ENCODE peak calls at places on chromosomes 2 and 18, in nine cellular contexts. N is adrenal gland, H is transverse colon, A is stomach, C is endothelial cell of umbilical vein, T is H1, P is HepG2, V is body of pancreas, Z is tibial nerve. D is an unnamed sample.

GRCh38 chr2:222127660-222128059 is 171.1 kb downstream of the PAX3 start:
- DNase-seq in H (no peak), V (no peak), P (no peak), Z (no peak), T (no peak), C (no peak), N (no peak), A (no peak), D (no peak)

GRCh38 chr2:131519466-131519865 is 8.2 kb upstream of the CCDC74A start:
- DNase-seq in Z (no peak), C (no peak), P (no peak), A (no peak), V (no peak), N (no peak), T (no peak), H (no peak), D (no peak)

GRCh38 chr2:190835303-190835930 is 45.2 kb upstream of the GLS start:
- DNase-seq in Z (peak; percentile 36), N (peak; percentile 81), A (no peak), C (peak; percentile 75), V (peak; percentile 25), H (no peak), T (no peak), P (no peak), D (peak; percentile 64)

GRCh38 chr18:8516391-8517250 is 92.6 kb upstream of the RAB12 start:
- DNase-seq in N (no peak), P (no peak), Z (no peak), C (no peak), V (no peak), T (no peak), H (no peak), A (no peak), D (no peak)

GRCh38 chr2:29014811-29015414 is 33.8 kb downstream of the TOGARAM2 start:
- DNase-seq in N (no peak), Z (peak; percentile 15), H (peak; percentile 59), T (no peak), V (no peak), A (peak; percentile 42), P (no peak), C (no peak), D (no peak)

GRCh38 chr2:240229603-240230423 is 89.4 kb upstream of the OTOS start:
- DNase-seq in T (no peak), A (peak; percentile 21), Z (no peak), H (no peak), C (no peak), P (no peak), N (peak; percentile 7), V (no peak), D (no peak)

GRCh38 chr2:135149251-135149650 is 97.2 kb downstream of the RAB3GAP1 start:
- DNase-seq in N (peak; percentile 46), T (no peak), A (no peak), Z (no peak), P (peak; percentile 15), V (peak; percentile 52), C (peak; percentile 10), H (no peak), D (no peak)

GRCh38 chr2:208595386-208596275 is 189.0 kb downstream of the PTH2R start:
- DNase-seq in V (no peak), A (no peak), H (peak; percentile 21), N (no peak), Z (no peak), P (no peak), T (no peak), C (no peak), D (no peak)

GRCh38 chr2:204791230-204791629 is 246.0 kb downstream of the PARD3B start:
- DNase-seq in H (no peak), C (no peak), T (no peak), Z (no peak), V (no peak), A (no peak), P (no peak), N (no peak), D (no peak)

GRCh38 chr2:6914829-6915228 is 2.4 kb upstream of the RNF144A start:
- DNase-seq in C (peak; percentile 60), T (no peak), Z (no peak), H (no peak), A (no peak), N (peak; percentile 46), P (no peak), V (peak; percentile 66), D (no peak)

GRCh38 chr2:15155959-15156574 is 405.1 kb downstream of the NBAS start:
- DNase-seq in N (no peak), V (no peak), A (no peak), C (no peak), Z (no peak), T (no peak), P (peak; percentile 71), H (no peak), D (no peak)

GRCh38 chr2:12769492-12770105 is 52.9 kb downstream of the TRIB2 start:
- DNase-seq in N (peak; percentile 38), Z (peak; percentile 32), C (no peak), P (no peak), A (no peak), V (no peak), H (no peak), T (no peak), D (no peak)

GRCh38 chr18:14997367-14997766 is 249.4 kb downstream of the ANKRD30B start:
- DNase-seq in T (no peak), V (no peak), P (no peak), Z (no peak), H (no peak), N (no peak), C (no peak), A (no peak), D (no peak)

GRCh38 chr2:86518498-86518897 is 44.7 kb downstream of the CHMP3 start:
- DNase-seq in N (peak; percentile 28), Z (peak; percentile 6), T (no peak), C (peak; percentile 31), P (peak; percentile 39), H (peak; percentile 16), V (peak; percentile 30), A (no peak), D (no peak)

GRCh38 chr2:166560022-166560421 is 66.0 kb upstream of the SCN7A start:
- DNase-seq in C (no peak), H (no peak), N (no peak), T (no peak), Z (no peak), V (no peak), P (no peak), A (no peak), D (no peak)

GRCh38 chr2:37672104-37672869 is 845 bp upstream of the CDC42EP3 start:
- DNase-seq in A (peak; percentile 71), T (peak; percentile 91), N (peak; percentile 54), P (peak; percentile 34), C (peak; percentile 85), V (peak; percentile 76), Z (peak; percentile 67), H (peak; percentile 83), D (peak; percentile 73)

GRCh38 chr2:50491541-50492114 is 540.3 kb downstream of the NRXN1 start:
- DNase-seq in C (peak; percentile 36), N (peak; percentile 23), P (peak; percentile 16), V (peak; percentile 40), T (no peak), Z (no peak), A (no peak), H (peak; percentile 10), D (no peak)

GRCh38 chr18:77107218-77107815 is 25.3 kb downstream of the MBP start:
- DNase-seq in T (no peak), P (no peak), A (no peak), H (no peak), Z (no peak), C (no peak), V (no peak), N (no peak), D (no peak)
- H3K27ac ChIP-seq in T (no peak overlapping the region), P (no peak overlapping the region), A (peak overlapping the region; percentile 74), H (peak overlapping the region; percentile 72), Z (peak overlapping the region; percentile 80), C (no peak overlapping the region), V (peak overlapping the region; percentile 46), N (peak overlapping the region; percentile 75), D (no peak overlapping the region)

GRCh38 chr18:7514796-7515440 is 52.2 kb upstream of the PTPRM start:
- DNase-seq in H (no peak), A (no peak), C (peak; percentile 5), T (no peak), P (no peak), V (no peak), Z (no peak), N (no peak), D (no peak)
- H3K4me1 ChIP-seq in H (no peaks in the 10 kb centered on the region), A (no peaks in the 10 kb centered on the region), C (no peaks in the 10 kb centered on the region), T (peaks cover 23% of the 10 kb centered on the region), P (no peaks in the 10 kb centered on the region), V (no peaks in the 10 kb centered on the region), Z (no peaks in the 10 kb centered on the region), N (no peaks in the 10 kb centered on the region), D (no peaks in the 10 kb centered on the region)

GRCh38 chr2:62705007-62705829 is at the start of gene EHBP1:
- DNase-seq in C (peak; percentile 100), N (peak; percentile 99), A (peak; percentile 100), P (peak; percentile 100), T (peak; percentile 97), H (peak; percentile 99), Z (peak; percentile 97), V (peak; percentile 99), D (peak; percentile 99)
- TF ChIP-seq POLR2A in C (peak; percentile 69), N (peak; percentile 94), A (no peak), P (peak; percentile 91), T (no peak), H (peak; percentile 86), Z (peak; percentile 87), V (peak; percentile 98), D (peak; percentile 60)

GRCh38 chr2:23385351-23385747 is 370 bp downstream of the KLHL29 start:
- DNase-seq in T (no peak), C (peak; percentile 37), P (no peak), A (no peak), V (peak; percentile 33), H (peak; percentile 26), N (peak; percentile 35), Z (no peak), D (peak; percentile 31)

GRCh38 chr2:23384551-23385349 is at the start of gene KLHL29:
- DNase-seq in A (peak; percentile 85), Z (peak; percentile 83), T (no peak), H (peak; percentile 85), C (peak; percentile 50), P (no peak), V (peak; percentile 83), N (peak; percentile 84), D (peak; percentile 94)

GRCh38 chr2:23386422-23387220 is 1.6 kb downstream of the KLHL29 start:
- DNase-seq in Z (no peak), T (no peak), H (peak; percentile 35), P (no peak), V (peak; percentile 31), N (peak; percentile 44), C (peak; percentile 24), A (no peak), D (peak; percentile 18)

GRCh38 chr2:23387221-23387550 is 2.2 kb downstream of the KLHL29 start:
- DNase-seq in N (no peak), C (no peak), P (no peak), A (no peak), T (no peak), Z (no peak), V (no peak), H (no peak), D (no peak)

DNA sequence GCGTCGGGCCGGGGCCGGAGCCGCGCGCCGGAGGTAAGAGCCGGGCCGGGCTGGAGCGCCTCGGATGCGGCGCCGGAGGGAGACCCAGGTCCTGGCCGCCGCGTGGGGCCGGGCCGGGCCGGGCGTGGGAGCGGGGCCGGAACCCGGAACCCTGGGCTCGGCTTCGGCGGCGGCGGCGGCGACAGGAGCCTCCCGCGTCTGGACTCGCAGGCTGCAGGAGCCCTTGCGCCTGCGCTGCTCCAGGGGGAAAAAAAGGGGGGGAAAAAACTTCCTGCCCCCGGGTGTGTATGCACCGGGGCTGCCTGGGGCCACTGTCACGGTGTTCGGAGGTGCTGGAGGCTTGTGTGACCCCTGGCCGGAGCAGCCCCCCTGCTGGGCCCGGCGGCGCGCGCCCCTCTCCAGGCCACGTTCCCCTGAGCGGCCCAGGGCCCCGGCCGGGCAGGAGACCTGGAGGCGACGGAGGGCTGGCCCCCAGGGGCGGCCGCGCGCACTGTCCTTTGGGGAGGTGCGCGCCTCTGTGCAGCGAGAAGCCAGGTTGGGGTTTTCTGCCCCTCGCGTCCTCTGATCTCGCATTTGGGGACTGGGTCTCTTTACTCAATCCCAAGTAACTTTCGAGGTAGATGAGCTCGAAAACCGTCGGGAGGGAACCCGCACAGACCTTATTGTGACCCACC is 906 bp downstream of the KLHL29 start:
- DNase-seq in V (peak; percentile 25), C (peak; percentile 27), A (no peak), Z (no peak), P (no peak), H (no peak), T (no peak), N (peak; percentile 35), D (peak; percentile 43)
- H3K27ac ChIP-seq in V (peak overlapping the region; percentile 25), C (no peak overlapping the region), A (peak overlapping the region; percentile 86), Z (peak overlapping the region; percentile 90), P (no peak overlapping the region), H (peak overlapping the region; percentile 77), T (no peak overlapping the region), N (peak overlapping the region; percentile 76), D (peak overlapping the region; percentile 32)

D was measured in ovary.